ENCODE peak calls at places on chromosomes 5 and 9, in five cellular contexts. E, R, N, V and G are unnamed samples. For H3K4me1, the result is how much of the 10 kb centered on the place peaks cover.

GRCh38 chr5:56419667-56420066 is 186.5 kb upstream of the ANKRD55 start:
- DNase-seq in E (no peak), R (no peak), N (no peak), V (no peak), G (no peak)

GRCh38 chr9:101572316-101572715 is 22.5 kb downstream of the PPP3R2 start:
- DNase-seq in E (no peak), R (no peak), N (no peak), V (no peak), G (no peak)

GRCh38 chr5:169754737-169755136 is 117.7 kb downstream of the DOCK2 start:
- DNase-seq in E (no peak), R (no peak), N (no peak), V (no peak), G (no peak)

GRCh38 chr5:103469288-103470065 is 93.1 kb downstream of the NUDT12 start:
- DNase-seq in E (no peak), R (no peak), N (no peak), V (peak), G (no peak)

GRCh38 chr5:147892696-147893296 is 13.5 kb downstream of the C5orf46 start:
- DNase-seq in E (no peak), R (no peak), N (no peak), V (peak), G (peak)

GRCh38 chr5:582936-583635 is 29.1 kb upstream of the CEP72 start:
- DNase-seq in E (no peak), R (no peak), N (peak), V (no peak), G (no peak)

GRCh38 chr5:134223406-134224251 is 2.2 kb downstream of the PPP2CA start:
- DNase-seq in E (no peak), R (no peak), N (no peak), V (no peak), G (no peak)

GRCh38 chr5:119285070-119285916 is 70.5 kb upstream of the TNFAIP8 start:
- DNase-seq in E (no peak), R (no peak), N (no peak), V (no peak), G (no peak)

GRCh38 chr5:6768590-6769230 is 55.5 kb downstream of the TENT4A start:
- DNase-seq in E (peak), R (no peak), N (no peak), V (no peak), G (no peak)

GRCh38 chr5:83564069-83564749 is 92.7 kb downstream of the VCAN start:
- DNase-seq in E (peak), R (peak), N (no peak), V (no peak), G (no peak)

GRCh38 chr5:135223891-135224625 is 175.0 kb downstream of the MACROH2A1 start:
- DNase-seq in E (no peak), R (no peak), N (peak), V (peak), G (no peak)

GRCh38 chr5:34919077-34919476 is 3.6 kb downstream of the BRIX1 start:
- DNase-seq in E (no peak), R (no peak), N (no peak), V (no peak), G (no peak)

GRCh38 chr9:90167920-90168319 is 474.7 kb downstream of the DIRAS2 start:
- DNase-seq in E (no peak), R (no peak), N (no peak), V (no peak), G (no peak)

GRCh38 chr5:79702606-79703380 is 13.2 kb downstream of the CMYA5 start:
- DNase-seq in E (peak), R (no peak), N (no peak), V (no peak), G (no peak)

GRCh38 chr9:89171231-89171630 is 7.4 kb downstream of the SHC3 start:
- DNase-seq in E (no peak), R (no peak), N (no peak), V (no peak), G (no peak)

DNA sequence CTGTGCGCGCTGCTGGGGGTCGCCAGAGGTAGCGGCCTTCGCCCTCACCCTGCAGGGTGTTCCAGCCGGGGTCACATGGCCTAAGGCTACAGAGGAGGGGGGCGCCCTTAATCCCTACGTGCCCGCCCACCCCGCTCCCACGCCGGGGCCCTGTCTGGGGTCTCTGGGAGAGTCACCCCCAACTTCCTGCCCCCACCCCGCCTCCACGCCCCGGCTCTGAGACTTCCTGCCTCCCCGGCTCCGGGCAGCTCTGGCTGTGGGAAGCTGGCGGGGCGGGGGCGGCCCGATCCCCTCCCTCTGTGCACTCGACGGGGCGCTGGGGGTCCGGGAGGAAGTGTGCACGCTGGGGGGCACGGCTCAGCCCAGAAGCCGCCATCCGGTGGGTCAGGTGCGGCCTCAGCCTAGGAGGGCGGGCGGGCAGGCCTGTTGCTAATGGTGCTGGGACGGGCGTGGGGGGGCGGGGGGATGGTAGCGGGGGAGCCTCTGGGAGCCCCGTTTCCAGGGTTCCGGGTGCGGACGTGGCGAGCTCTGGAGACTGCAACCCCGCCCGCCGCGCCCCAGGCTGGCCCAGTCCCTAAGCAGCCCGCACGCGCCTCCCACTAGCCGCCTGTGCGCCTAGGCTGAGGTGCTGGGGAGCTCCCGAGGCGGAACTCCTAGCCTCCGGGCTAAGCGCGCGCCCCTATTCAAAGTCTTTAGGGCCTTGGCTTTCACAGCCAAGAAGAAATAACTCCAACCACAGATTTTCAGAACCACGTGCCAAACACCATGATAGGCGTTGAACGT is 61.6 kb downstream of the CXXC5 start:
- DNase-seq in E (peak), R (no peak), N (no peak), V (peak), G (no peak)
- H3K4me1 ChIP-seq in E (under half), R (under half), N (under half), V (under half), G (under half)

DNA sequence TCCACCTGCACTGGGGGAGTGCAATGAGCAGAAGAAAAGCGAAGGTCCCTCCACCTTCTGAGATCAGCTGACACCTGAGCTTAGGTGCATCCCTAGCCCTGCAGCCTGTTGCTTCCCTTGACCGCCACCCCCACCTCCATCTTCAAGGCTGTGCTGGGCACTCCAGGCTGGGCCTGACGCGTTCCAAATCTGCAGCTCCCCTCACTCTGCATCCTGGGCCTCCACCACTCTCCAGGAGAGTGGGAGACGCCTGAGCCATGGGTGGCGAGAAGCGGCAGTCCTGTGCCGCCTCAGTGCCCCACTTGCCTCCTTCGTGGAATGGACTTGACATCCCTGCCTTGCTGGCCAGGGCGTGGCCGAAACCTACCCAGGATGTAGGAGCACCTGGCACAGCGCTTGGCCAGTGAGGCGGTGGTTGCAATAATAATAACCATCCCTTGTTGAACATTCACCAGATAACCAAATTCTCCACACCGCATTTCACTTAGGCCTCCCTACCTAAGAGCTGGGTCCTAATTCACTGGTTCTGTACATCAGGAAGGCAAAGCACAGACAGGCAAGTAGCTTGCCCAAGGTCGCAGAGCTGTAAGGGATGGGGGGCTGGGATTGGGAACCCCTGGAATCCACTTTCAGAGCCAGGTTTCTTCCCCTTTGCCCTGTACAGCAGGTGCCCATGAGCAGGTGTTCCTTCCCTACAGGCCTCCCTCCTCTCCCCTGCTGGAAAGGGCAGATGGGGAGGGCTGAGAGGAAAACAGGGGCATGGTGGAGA is 11.7 kb downstream of the B4GALT7 start:
- DNase-seq in E (no peak), R (no peak), N (no peak), V (no peak), G (no peak)
- TF ChIP-seq POLR2AphosphoS5 in E (no peak), R (no peak), N (no peak), V (no peak), G (no peak)

GRCh38 chr9:77789891-77790290 is 141.8 kb upstream of the GNA14 start:
- DNase-seq in E (no peak), R (no peak), N (no peak), V (no peak), G (no peak)

DNA sequence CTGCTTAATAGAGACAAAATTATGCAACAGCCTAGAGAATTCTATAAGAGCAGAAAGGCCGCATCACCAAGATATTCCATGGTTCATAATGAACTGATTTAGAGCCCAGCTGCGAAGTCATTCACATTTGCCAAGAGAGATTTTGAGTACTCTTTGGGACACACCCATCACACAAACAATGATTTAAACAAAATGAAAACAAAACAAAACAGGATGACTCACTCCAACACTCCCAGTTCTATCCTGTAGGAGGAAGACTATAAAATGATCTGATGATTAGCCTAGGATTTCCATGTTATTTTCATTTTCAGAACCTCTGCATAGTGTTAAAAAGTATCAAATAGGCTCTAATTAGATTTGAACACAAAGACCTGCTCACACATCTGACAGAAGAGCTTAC is 145.8 kb upstream of the GNA14 start:
- DNase-seq in E (no peak), R (peak), N (no peak), V (no peak), G (no peak)
- TF ChIP-seq CTCF in E (no peak), R (no peak), N (no peak), V (peak), G (no peak)

GRCh38 chr9:124182741-124183140 is 75.0 kb upstream of the NEK6 start:
- DNase-seq in E (no peak), R (no peak), N (no peak), V (no peak), G (no peak)
- H3K4me1 ChIP-seq in E (under half), R (under half), N (under half), V (under half), G (under half)

DNA sequence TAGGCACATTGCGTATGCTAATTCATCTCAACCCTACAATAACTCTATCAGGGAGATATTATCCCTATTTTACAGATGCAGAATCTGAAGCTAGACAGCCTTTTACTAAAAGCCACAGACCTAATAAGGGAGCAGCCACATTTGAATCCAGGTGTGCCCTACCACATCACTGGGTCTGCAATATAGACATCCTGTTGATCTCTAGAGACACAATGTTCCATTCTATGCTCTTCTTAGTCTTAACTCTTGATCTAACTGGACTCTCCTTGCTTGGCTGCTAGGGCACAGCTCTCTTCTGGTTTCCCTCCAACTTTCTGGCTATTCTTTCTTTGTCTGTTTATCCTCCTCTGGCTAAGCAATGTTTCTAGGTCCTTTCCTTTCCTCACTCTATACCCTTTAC is 1.4 kb upstream of the SPATA6L start:
- DNase-seq in E (no peak), R (no peak), N (no peak), V (no peak), G (no peak)
- TF ChIP-seq POLR2AphosphoS5 in E (no peak), R (no peak), N (no peak), V (no peak), G (no peak)